ENCODE peak calls at places on chromosomes 6 and 20, in nine cellular contexts. One of them, this sample, is unnamed.

GRCh38 chr6:75326557-75327258 is 42.1 kb upstream of the TMEM30A start:
- DNase-seq in AG04450: peak; percentile 39
- DNase-seq in HCT116: no peak
- DNase-seq in GM12865: no peak
- DNase-seq in cardiac muscle cell: no peak
- DNase-seq in LNCaP clone FGC: no peak
- DNase-seq in pancreas: no peak
- DNase-seq in fibroblast of mammary gland: peak; percentile 51
- DNase-seq in neural progenitor cell: peak; percentile 84
- DNase-seq in this sample: peak; percentile 4

GRCh38 chr6:16345449-16346330 is 107.3 kb downstream of the GMPR start:
- DNase-seq in AG04450: peak; percentile 72
- DNase-seq in HCT116: no peak
- DNase-seq in GM12865: no peak
- DNase-seq in cardiac muscle cell: no peak
- DNase-seq in LNCaP clone FGC: no peak
- DNase-seq in pancreas: no peak
- DNase-seq in fibroblast of mammary gland: peak; percentile 99
- DNase-seq in neural progenitor cell: peak; percentile 54
- DNase-seq in this sample: peak; percentile 96

GRCh38 chr20:49234831-49235230 is 15.6 kb downstream of the DDX27 start:
- DNase-seq in AG04450: no peak
- DNase-seq in HCT116: no peak
- DNase-seq in GM12865: no peak
- DNase-seq in cardiac muscle cell: no peak
- DNase-seq in LNCaP clone FGC: no peak
- DNase-seq in pancreas: no peak
- DNase-seq in fibroblast of mammary gland: no peak
- DNase-seq in neural progenitor cell: no peak
- DNase-seq in this sample: no peak

GRCh38 chr6:169046483-169047192 is 207.0 kb downstream of the THBS2 start:
- DNase-seq in AG04450: no peak
- DNase-seq in HCT116: no peak
- DNase-seq in GM12865: no peak
- DNase-seq in cardiac muscle cell: no peak
- DNase-seq in LNCaP clone FGC: no peak
- DNase-seq in pancreas: no peak
- DNase-seq in fibroblast of mammary gland: peak; percentile 95
- DNase-seq in neural progenitor cell: no peak
- DNase-seq in this sample: peak; percentile 57

GRCh38 chr6:163248051-163248450 is 166.5 kb upstream of the QKI start:
- DNase-seq in AG04450: no peak
- DNase-seq in HCT116: no peak
- DNase-seq in GM12865: no peak
- DNase-seq in cardiac muscle cell: no peak
- DNase-seq in LNCaP clone FGC: no peak
- DNase-seq in pancreas: no peak
- DNase-seq in fibroblast of mammary gland: no peak
- DNase-seq in neural progenitor cell: no peak
- DNase-seq in this sample: no peak

GRCh38 chr20:15005300-15005986 is 668.0 kb upstream of the FLRT3 start:
- DNase-seq in AG04450: no peak
- DNase-seq in HCT116: no peak
- DNase-seq in GM12865: no peak
- DNase-seq in cardiac muscle cell: peak; percentile 41
- DNase-seq in LNCaP clone FGC: no peak
- DNase-seq in pancreas: no peak
- DNase-seq in fibroblast of mammary gland: no peak
- DNase-seq in neural progenitor cell: no peak
- DNase-seq in this sample: no peak

GRCh38 chr6:64703922-64704321 is 1003.1 kb downstream of the EYS start:
- DNase-seq in AG04450: no peak
- DNase-seq in HCT116: no peak
- DNase-seq in GM12865: no peak
- DNase-seq in cardiac muscle cell: no peak
- DNase-seq in LNCaP clone FGC: no peak
- DNase-seq in pancreas: no peak
- DNase-seq in fibroblast of mammary gland: no peak
- DNase-seq in neural progenitor cell: no peak
- DNase-seq in this sample: no peak

GRCh38 chr6:151263967-151264366 is 24.2 kb downstream of the AKAP12 start:
- DNase-seq in AG04450: no peak
- DNase-seq in HCT116: no peak
- DNase-seq in GM12865: no peak
- DNase-seq in cardiac muscle cell: no peak
- DNase-seq in LNCaP clone FGC: no peak
- DNase-seq in pancreas: no peak
- DNase-seq in fibroblast of mammary gland: peak; percentile 45
- DNase-seq in neural progenitor cell: no peak
- DNase-seq in this sample: peak; percentile 32

GRCh38 chr6:111980168-111980567 is 73.7 kb upstream of the CCN6 start:
- DNase-seq in AG04450: peak; percentile 42
- DNase-seq in HCT116: no peak
- DNase-seq in GM12865: no peak
- DNase-seq in cardiac muscle cell: no peak
- DNase-seq in LNCaP clone FGC: no peak
- DNase-seq in pancreas: no peak
- DNase-seq in fibroblast of mammary gland: peak; percentile 65
- DNase-seq in neural progenitor cell: no peak
- DNase-seq in this sample: peak; percentile 80

GRCh38 chr6:33840064-33840926 is 36.5 kb upstream of the MLN start:
- DNase-seq in AG04450: peak; percentile 85
- DNase-seq in HCT116: peak; percentile 79
- DNase-seq in GM12865: peak; percentile 82
- DNase-seq in cardiac muscle cell: no peak
- DNase-seq in LNCaP clone FGC: no peak
- DNase-seq in pancreas: no peak
- DNase-seq in fibroblast of mammary gland: peak; percentile 97
- DNase-seq in neural progenitor cell: no peak
- DNase-seq in this sample: peak; percentile 96

GRCh38 chr6:37038297-37039198 is 33.1 kb downstream of the FGD2 start:
- DNase-seq in AG04450: no peak
- DNase-seq in HCT116: no peak
- DNase-seq in GM12865: no peak
- DNase-seq in cardiac muscle cell: no peak
- DNase-seq in LNCaP clone FGC: no peak
- DNase-seq in pancreas: peak; percentile 94
- DNase-seq in fibroblast of mammary gland: peak; percentile 74
- DNase-seq in neural progenitor cell: no peak
- DNase-seq in this sample: no peak

GRCh38 chr20:36407196-36407733 is 101.1 kb downstream of the DLGAP4 start:
- DNase-seq in AG04450: no peak
- DNase-seq in HCT116: no peak
- DNase-seq in GM12865: no peak
- DNase-seq in cardiac muscle cell: no peak
- DNase-seq in LNCaP clone FGC: no peak
- DNase-seq in pancreas: no peak
- DNase-seq in fibroblast of mammary gland: peak; percentile 85
- DNase-seq in neural progenitor cell: no peak
- DNase-seq in this sample: peak; percentile 21

GRCh38 chr6:25922301-25922700 is 8.2 kb downstream of the SLC17A2 start:
- DNase-seq in AG04450: no peak
- DNase-seq in HCT116: no peak
- DNase-seq in GM12865: no peak
- DNase-seq in cardiac muscle cell: no peak
- DNase-seq in LNCaP clone FGC: peak; percentile 84
- DNase-seq in pancreas: no peak
- DNase-seq in fibroblast of mammary gland: peak; percentile 84
- DNase-seq in neural progenitor cell: no peak
- DNase-seq in this sample: peak; percentile 57

GRCh38 chr6:55047433-55048044 is 126.8 kb upstream of the HCRTR2 start:
- DNase-seq in AG04450: no peak
- DNase-seq in HCT116: no peak
- DNase-seq in GM12865: no peak
- DNase-seq in cardiac muscle cell: no peak
- DNase-seq in LNCaP clone FGC: no peak
- DNase-seq in pancreas: no peak
- DNase-seq in fibroblast of mammary gland: no peak
- DNase-seq in neural progenitor cell: no peak
- DNase-seq in this sample: no peak

GRCh38 chr6:137260205-137260604 is 41.0 kb upstream of the IFNGR1 start:
- DNase-seq in AG04450: no peak
- DNase-seq in HCT116: no peak
- DNase-seq in GM12865: no peak
- DNase-seq in cardiac muscle cell: no peak
- DNase-seq in LNCaP clone FGC: no peak
- DNase-seq in pancreas: no peak
- DNase-seq in fibroblast of mammary gland: no peak
- DNase-seq in neural progenitor cell: no peak
- DNase-seq in this sample: no peak

GRCh38 chr6:22231616-22232015 is 65.2 kb downstream of the PRL start:
- DNase-seq in AG04450: no peak
- DNase-seq in HCT116: no peak
- DNase-seq in GM12865: no peak
- DNase-seq in cardiac muscle cell: no peak
- DNase-seq in LNCaP clone FGC: no peak
- DNase-seq in pancreas: no peak
- DNase-seq in fibroblast of mammary gland: no peak
- DNase-seq in neural progenitor cell: no peak
- DNase-seq in this sample: no peak

GRCh38 chr20:17761612-17762011 is 61.8 kb downstream of the BANF2 start:
- DNase-seq in AG04450: no peak
- DNase-seq in HCT116: peak; percentile 4
- DNase-seq in GM12865: no peak
- DNase-seq in cardiac muscle cell: no peak
- DNase-seq in LNCaP clone FGC: no peak
- DNase-seq in pancreas: no peak
- DNase-seq in fibroblast of mammary gland: peak; percentile 15
- DNase-seq in neural progenitor cell: peak; percentile 22
- DNase-seq in this sample: no peak

GRCh38 chr6:40798069-40798770 is 211.1 kb upstream of the LRFN2 start:
- DNase-seq in AG04450: no peak
- DNase-seq in HCT116: no peak
- DNase-seq in GM12865: no peak
- DNase-seq in cardiac muscle cell: no peak
- DNase-seq in LNCaP clone FGC: no peak
- DNase-seq in pancreas: no peak
- DNase-seq in fibroblast of mammary gland: no peak
- DNase-seq in neural progenitor cell: peak; percentile 54
- DNase-seq in this sample: no peak

GRCh38 chr6:109411034-109411433 is 28.8 kb upstream of the CD164 start:
- DNase-seq in AG04450: no peak
- DNase-seq in HCT116: no peak
- DNase-seq in GM12865: no peak
- DNase-seq in cardiac muscle cell: no peak
- DNase-seq in LNCaP clone FGC: no peak
- DNase-seq in pancreas: no peak
- DNase-seq in fibroblast of mammary gland: no peak
- DNase-seq in neural progenitor cell: no peak
- DNase-seq in this sample: no peak

GRCh38 chr6:106097368-106098231 is 11.5 kb downstream of the PRDM1 start:
- DNase-seq in AG04450: no peak
- DNase-seq in HCT116: no peak
- DNase-seq in GM12865: peak; percentile 90
- DNase-seq in cardiac muscle cell: no peak
- DNase-seq in LNCaP clone FGC: peak; percentile 65
- DNase-seq in pancreas: no peak
- DNase-seq in fibroblast of mammary gland: peak; percentile 82
- DNase-seq in neural progenitor cell: no peak
- DNase-seq in this sample: peak; percentile 86

GRCh38 chr6:32082951-32083350 is 26.2 kb downstream of the TNXB start:
- DNase-seq in AG04450: no peak
- DNase-seq in HCT116: no peak
- DNase-seq in GM12865: no peak
- DNase-seq in cardiac muscle cell: no peak
- DNase-seq in LNCaP clone FGC: no peak
- DNase-seq in pancreas: no peak
- DNase-seq in fibroblast of mammary gland: peak; percentile 94
- DNase-seq in neural progenitor cell: no peak
- DNase-seq in this sample: peak; percentile 97

GRCh38 chr20:30811896-30812671 is 445.4 kb upstream of the DEFB115 start:
- DNase-seq in AG04450: no peak
- DNase-seq in HCT116: no peak
- DNase-seq in GM12865: peak; percentile 66
- DNase-seq in cardiac muscle cell: peak; percentile 56
- DNase-seq in LNCaP clone FGC: peak; percentile 52
- DNase-seq in pancreas: no peak
- DNase-seq in fibroblast of mammary gland: peak; percentile 24
- DNase-seq in neural progenitor cell: peak; percentile 39
- DNase-seq in this sample: peak; percentile 62

GRCh38 chr6:104940238-104940880 is 16.5 kb upstream of the LIN28B start:
- DNase-seq in AG04450: no peak
- DNase-seq in HCT116: no peak
- DNase-seq in GM12865: no peak
- DNase-seq in cardiac muscle cell: peak; percentile 82
- DNase-seq in LNCaP clone FGC: no peak
- DNase-seq in pancreas: no peak
- DNase-seq in fibroblast of mammary gland: no peak
- DNase-seq in neural progenitor cell: peak; percentile 95
- DNase-seq in this sample: no peak
- H3K4me3 ChIP-seq in AG04450: peak overlapping the region; percentile 52
- H3K4me3 ChIP-seq in HCT116: no peak overlapping the region
- H3K4me3 ChIP-seq in GM12865: no peak overlapping the region
- H3K4me3 ChIP-seq in cardiac muscle cell: peak overlapping the region; percentile 70
- H3K4me3 ChIP-seq in LNCaP clone FGC: no peak overlapping the region
- H3K4me3 ChIP-seq in pancreas: no peak overlapping the region
- H3K4me3 ChIP-seq in fibroblast of mammary gland: no peak overlapping the region
- H3K4me3 ChIP-seq in neural progenitor cell: peak overlapping the region; percentile 95
- H3K4me3 ChIP-seq in this sample: no peak overlapping the region

DNA sequence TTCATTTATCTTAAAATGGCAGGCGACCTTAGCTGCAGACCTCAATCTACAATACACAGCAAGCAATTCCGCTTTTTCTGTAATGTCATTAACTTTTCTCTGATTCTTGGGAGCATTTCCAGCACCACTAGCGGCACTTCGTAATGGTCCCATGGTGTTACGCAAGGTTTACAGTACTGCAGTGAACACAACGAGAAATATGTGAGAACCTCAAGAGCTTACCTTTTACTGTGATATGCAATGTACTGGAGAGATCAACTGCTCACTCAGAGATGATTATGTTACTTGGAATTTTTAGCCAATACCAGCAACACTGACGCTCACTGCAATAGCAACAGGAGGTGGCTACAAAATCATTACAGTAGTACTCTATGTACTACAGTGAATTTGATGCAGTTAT is 2.8 kb upstream of the CEP43 start:
- DNase-seq in AG04450: peak; percentile 34
- DNase-seq in HCT116: no peak
- DNase-seq in GM12865: no peak
- DNase-seq in cardiac muscle cell: no peak
- DNase-seq in LNCaP clone FGC: no peak
- DNase-seq in pancreas: no peak
- DNase-seq in fibroblast of mammary gland: peak; percentile 31
- DNase-seq in neural progenitor cell: no peak
- DNase-seq in this sample: peak; percentile 21
- TF ChIP-seq CTCF in AG04450: no peak
- TF ChIP-seq CTCF in HCT116: no peak
- TF ChIP-seq CTCF in GM12865: no peak
- TF ChIP-seq CTCF in cardiac muscle cell: no peak
- TF ChIP-seq CTCF in LNCaP clone FGC: no peak
- TF ChIP-seq CTCF in pancreas: no peak
- TF ChIP-seq CTCF in fibroblast of mammary gland: no peak
- TF ChIP-seq CTCF in neural progenitor cell: no peak
- TF ChIP-seq CTCF in this sample: no peak

GRCh38 chr6:128882991-128883571 is at the start of gene LAMA2:
- DNase-seq in AG04450: peak; percentile 29
- DNase-seq in HCT116: no peak
- DNase-seq in GM12865: no peak
- DNase-seq in cardiac muscle cell: peak; percentile 89
- DNase-seq in LNCaP clone FGC: no peak
- DNase-seq in pancreas: peak; percentile 27
- DNase-seq in fibroblast of mammary gland: peak; percentile 73
- DNase-seq in neural progenitor cell: peak; percentile 84
- DNase-seq in this sample: peak; percentile 81
- H3K4me3 ChIP-seq in AG04450: peak within 1 kb of the TSS; percentile 71
- H3K4me3 ChIP-seq in HCT116: no peak within 1 kb of the TSS
- H3K4me3 ChIP-seq in GM12865: no peak within 1 kb of the TSS
- H3K4me3 ChIP-seq in cardiac muscle cell: peak within 1 kb of the TSS; percentile 50
- H3K4me3 ChIP-seq in LNCaP clone FGC: no peak within 1 kb of the TSS
- H3K4me3 ChIP-seq in pancreas: peak within 1 kb of the TSS; percentile 43
- H3K4me3 ChIP-seq in fibroblast of mammary gland: peak within 1 kb of the TSS; percentile 54
- H3K4me3 ChIP-seq in neural progenitor cell: peak within 1 kb of the TSS; percentile 40
- H3K4me3 ChIP-seq in this sample: peak within 1 kb of the TSS; percentile 75

GRCh38 chr6:42396720-42397119 is 55.0 kb downstream of the TRERF1 start:
- DNase-seq in AG04450: no peak
- DNase-seq in HCT116: no peak
- DNase-seq in GM12865: no peak
- DNase-seq in cardiac muscle cell: no peak
- DNase-seq in LNCaP clone FGC: no peak
- DNase-seq in pancreas: no peak
- DNase-seq in fibroblast of mammary gland: no peak
- DNase-seq in neural progenitor cell: no peak
- DNase-seq in this sample: no peak
- TF ChIP-seq CTCF in AG04450: no peak
- TF ChIP-seq CTCF in HCT116: no peak
- TF ChIP-seq CTCF in GM12865: no peak
- TF ChIP-seq CTCF in cardiac muscle cell: peak; percentile 15
- TF ChIP-seq CTCF in LNCaP clone FGC: no peak
- TF ChIP-seq CTCF in pancreas: no peak
- TF ChIP-seq CTCF in fibroblast of mammary gland: no peak
- TF ChIP-seq CTCF in neural progenitor cell: peak; percentile 13
- TF ChIP-seq CTCF in this sample: no peak